ENCODE peak calls at places on chromosomes 4 and X, in seven cellular contexts. R, X, F, C, I, H and T are unnamed samples.

GRCh38 chr4:21864686-21865085 is 83.9 kb downstream of the KCNIP4 start:
- DNase-seq in R (no peak), X (no peak), F (no peak), C (no peak), I (no peak), H (no peak), T (no peak)

GRCh38 chr4:181966084-181966483 is 277.1 kb upstream of the TENM3 start:
- DNase-seq in R (no peak), X (peak), F (no peak), C (peak), I (no peak), H (no peak), T (peak)

GRCh38 chr4:128416921-128417320 is 129.3 kb upstream of the PGRMC2 start:
- DNase-seq in R (no peak), X (peak), F (no peak), C (no peak), I (no peak), H (no peak), T (no peak)

GRCh38 chr4:76430519-76431388 is 4.3 kb upstream of the SHROOM3 start:
- DNase-seq in R (peak), X (peak), F (peak), C (peak), I (peak), H (no peak), T (peak)

GRCh38 chrX:113954297-113954696 is 629.6 kb upstream of the HTR2C start:
- DNase-seq in R (no peak), X (no peak), F (no peak), C (no peak), I (no peak), H (no peak), T (no peak)

GRCh38 chrX:49282647-49283011 is 13.0 kb downstream of the PPP1R3F start:
- DNase-seq in R (no peak), X (peak), F (peak), C (peak), I (peak), H (no peak), T (no peak)

GRCh38 chr4:76931576-76932276 is 17.8 kb upstream of the SEPTIN11 start:
- DNase-seq in R (no peak), X (no peak), F (no peak), C (no peak), I (no peak), H (no peak), T (no peak)

GRCh38 chr4:128776794-128777216 is 32.7 kb upstream of the JADE1 start:
- DNase-seq in R (no peak), X (peak), F (peak), C (peak), I (no peak), H (peak), T (peak)

GRCh38 chr4:133147922-133148689 is 988 bp upstream of the PCDH10 start:
- DNase-seq in R (no peak), X (peak), F (no peak), C (peak), I (peak), H (peak), T (no peak)

GRCh38 chr4:55378617-55379467 is 16.9 kb upstream of the TMEM165 start:
- DNase-seq in R (peak), X (no peak), F (peak), C (no peak), I (no peak), H (no peak), T (peak)

GRCh38 chr4:3253808-3254207 is 4.8 kb downstream of the MSANTD1 start:
- DNase-seq in R (no peak), X (no peak), F (no peak), C (no peak), I (no peak), H (peak), T (no peak)

GRCh38 chr4:134201216-134202098 is at the start of gene PABPC4L:
- DNase-seq in R (peak), X (peak), F (peak), C (peak), I (peak), H (peak), T (no peak)

GRCh38 chr4:7941111-7942018 is 1.7 kb upstream of the AFAP1 start:
- DNase-seq in R (peak), X (no peak), F (peak), C (no peak), I (no peak), H (peak), T (no peak)

GRCh38 chrX:101274198-101274597 is 16.9 kb downstream of the TAF7L start:
- DNase-seq in R (no peak), X (no peak), F (no peak), C (no peak), I (no peak), H (no peak), T (no peak)

GRCh38 chr4:140924761-140925392 is 168.7 kb upstream of the TBC1D9 start:
- DNase-seq in R (no peak), X (no peak), F (no peak), C (no peak), I (no peak), H (no peak), T (no peak)

GRCh38 chr4:2798399-2799301 is 5.8 kb downstream of the SH3BP2 start:
- DNase-seq in R (no peak), X (no peak), F (peak), C (no peak), I (peak), H (peak), T (no peak)

GRCh38 chrX:12309040-12309732 is 170.9 kb downstream of the FRMPD4 start:
- DNase-seq in R (no peak), X (no peak), F (peak), C (no peak), I (no peak), H (no peak), T (no peak)

GRCh38 chr4:1252928-1253492 is 4.1 kb upstream of the CTBP1 start:
- DNase-seq in R (no peak), X (no peak), F (no peak), C (no peak), I (no peak), H (no peak), T (no peak)

GRCh38 chr4:84503495-84504437 is 4.7 kb upstream of the NKX6-1 start:
- DNase-seq in R (peak), X (peak), F (peak), C (peak), I (peak), H (no peak), T (peak)

GRCh38 chr4:74793757-74794340 is 474 bp downstream of the BTC start:
- DNase-seq in R (peak), X (peak), F (peak), C (peak), I (peak), H (peak), T (peak)

GRCh38 chr4:95091272-95091671 is 333.5 kb downstream of the BMPR1B start:
- DNase-seq in R (no peak), X (peak), F (peak), C (peak), I (peak), H (no peak), T (no peak)

GRCh38 chr4:118816538-118817177 is 19.3 kb downstream of the SEC24D start:
- DNase-seq in R (no peak), X (peak), F (peak), C (peak), I (no peak), H (no peak), T (peak)

GRCh38 chrX:34654939-34655338 is 2.1 kb downstream of the TMEM47 start:
- DNase-seq in R (no peak), X (peak), F (no peak), C (peak), I (peak), H (no peak), T (peak)

GRCh38 chr4:82515705-82516104 is 46.1 kb downstream of the TMEM150C start:
- DNase-seq in R (peak), X (peak), F (peak), C (peak), I (no peak), H (no peak), T (peak)

GRCh38 chr4:151641167-151641566 is 119.6 kb downstream of the GATB start:
- DNase-seq in R (no peak), X (peak), F (peak), C (peak), I (no peak), H (no peak), T (peak)

GRCh38 chr4:139301143-139301820 is at the start of gene NAA15:
- DNase-seq in R (peak), X (peak), F (peak), C (peak), I (peak), H (peak), T (peak)

GRCh38 chrX:154313147-154313546 is 17.6 kb downstream of the TKTL1 start:
- DNase-seq in R (no peak), X (no peak), F (no peak), C (no peak), I (no peak), H (no peak), T (no peak)

GRCh38 chr4:104488151-104488550 is 6.5 kb downstream of the CXXC4 start:
- DNase-seq in R (no peak), X (no peak), F (no peak), C (no peak), I (no peak), H (no peak), T (no peak)
- H3K4me3 ChIP-seq in R (no peak), X (no peak), F (no peak), C (no peak), I (peak), H (no peak), T (no peak)

GRCh38 chrX:122771933-122772332 is 412.1 kb upstream of the GRIA3 start:
- DNase-seq in R (no peak), X (no peak), F (no peak), C (no peak), I (no peak), H (no peak), T (no peak)

DNA sequence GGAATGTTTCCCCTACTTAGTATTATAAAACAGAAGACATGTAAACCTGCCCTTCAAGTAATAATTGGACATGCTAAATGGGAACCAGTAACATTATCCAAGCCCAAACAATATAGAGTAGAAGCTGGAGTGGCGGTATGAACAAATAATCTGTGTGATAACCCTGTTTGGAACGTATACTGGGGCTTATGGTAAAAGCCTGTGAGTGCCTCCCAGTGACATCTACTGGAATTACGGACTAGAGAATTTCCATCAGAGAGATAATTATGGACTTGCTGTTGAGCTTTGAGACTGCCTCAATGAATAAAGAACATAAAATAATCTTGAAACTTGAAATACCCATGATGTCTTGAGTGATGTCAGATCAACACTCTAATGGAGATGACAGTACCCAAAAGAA is 406.3 kb upstream of the GRIA3 start:
- DNase-seq in R (no peak), X (peak), F (peak), C (no peak), I (no peak), H (no peak), T (no peak)
- TF ChIP-seq CTCF in R (no peak), X (no peak), F (no peak), C (no peak), I (peak), H (no peak), T (peak)

GRCh38 chrX:129780441-129781105 is 824 bp downstream of the SASH3 start:
- DNase-seq in R (no peak), X (no peak), F (no peak), C (no peak), I (no peak), H (no peak), T (no peak)

GRCh38 chrX:129779747-129780146 is at the start of gene SASH3:
- DNase-seq in R (no peak), X (no peak), F (no peak), C (no peak), I (no peak), H (no peak), T (no peak)

GRCh38 chrX:129773649-129774458 is 5.9 kb upstream of the SASH3 start:
- DNase-seq in R (no peak), X (no peak), F (no peak), C (no peak), I (peak), H (no peak), T (no peak)

GRCh38 chrX:129779086-129779672 is 570 bp upstream of the SASH3 start:
- DNase-seq in R (no peak), X (no peak), F (no peak), C (no peak), I (no peak), H (no peak), T (no peak)

DNA sequence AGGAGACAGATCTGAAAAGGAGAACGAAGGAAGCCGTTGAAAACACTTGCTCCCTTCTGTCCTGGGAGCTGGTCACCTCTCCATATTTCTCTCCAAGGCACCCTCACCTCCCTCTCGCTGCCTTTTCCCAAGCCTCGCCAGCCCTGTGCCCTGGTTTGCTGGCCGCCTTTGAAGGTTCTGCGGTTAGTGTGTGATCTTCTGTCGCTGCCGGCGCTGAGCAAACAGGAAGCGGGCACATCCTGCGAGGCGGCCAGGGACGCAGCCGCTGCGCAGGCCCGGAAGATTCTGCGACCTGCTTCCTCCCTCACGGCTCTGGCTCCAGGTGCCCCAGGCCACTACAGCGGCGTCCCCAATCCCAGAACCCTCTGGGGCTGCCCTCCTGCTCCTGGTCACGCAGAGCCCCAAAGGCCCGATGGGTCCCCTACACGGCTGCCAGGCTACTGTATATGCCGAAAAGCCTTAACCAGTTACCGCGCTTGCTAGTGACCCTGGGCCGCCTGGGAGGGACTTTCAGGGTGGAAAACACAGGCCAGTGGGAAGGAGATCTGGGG is 2.5 kb upstream of the SASH3 start:
- DNase-seq in R (peak), X (no peak), F (peak), C (no peak), I (no peak), H (no peak), T (no peak)
- H3K4me3 ChIP-seq in R (no peak), X (no peak), F (no peak), C (no peak), I (no peak), H (no peak), T (no peak)

DNA sequence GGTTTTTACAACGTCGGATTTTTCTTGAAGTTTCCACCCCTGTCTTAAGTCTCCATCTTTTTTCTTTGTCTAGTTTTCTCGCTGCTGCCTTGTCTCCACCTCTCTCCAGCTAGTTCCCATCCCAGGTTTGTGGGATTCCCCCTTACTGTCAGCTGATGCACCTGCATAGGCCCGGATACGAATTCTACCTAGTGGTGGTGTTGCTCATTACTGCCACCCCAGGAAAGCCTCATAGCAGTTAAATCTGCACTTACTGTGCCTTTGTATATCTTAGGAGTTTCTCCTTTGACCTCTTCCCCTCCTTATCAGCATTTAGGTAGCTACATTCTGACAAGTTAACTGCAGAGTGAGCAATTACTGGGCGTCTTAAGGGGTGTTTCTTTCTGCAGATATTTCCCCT is 1693.1 kb upstream of the TENM3 start:
- DNase-seq in R (no peak), X (no peak), F (no peak), C (no peak), I (no peak), H (no peak), T (no peak)
- TF ChIP-seq CTCF in R (no peak), X (no peak), F (no peak), C (no peak), I (no peak), H (no peak), T (no peak)

GRCh38 chrX:71912156-71912555 is 1.5 kb downstream of the NHSL2 start:
- DNase-seq in R (no peak), X (no peak), F (no peak), C (no peak), I (peak), H (no peak), T (no peak)
- H3K4me3 ChIP-seq in R (no peak), X (no peak), F (no peak), C (no peak), I (peak), H (no peak), T (no peak)

DNA sequence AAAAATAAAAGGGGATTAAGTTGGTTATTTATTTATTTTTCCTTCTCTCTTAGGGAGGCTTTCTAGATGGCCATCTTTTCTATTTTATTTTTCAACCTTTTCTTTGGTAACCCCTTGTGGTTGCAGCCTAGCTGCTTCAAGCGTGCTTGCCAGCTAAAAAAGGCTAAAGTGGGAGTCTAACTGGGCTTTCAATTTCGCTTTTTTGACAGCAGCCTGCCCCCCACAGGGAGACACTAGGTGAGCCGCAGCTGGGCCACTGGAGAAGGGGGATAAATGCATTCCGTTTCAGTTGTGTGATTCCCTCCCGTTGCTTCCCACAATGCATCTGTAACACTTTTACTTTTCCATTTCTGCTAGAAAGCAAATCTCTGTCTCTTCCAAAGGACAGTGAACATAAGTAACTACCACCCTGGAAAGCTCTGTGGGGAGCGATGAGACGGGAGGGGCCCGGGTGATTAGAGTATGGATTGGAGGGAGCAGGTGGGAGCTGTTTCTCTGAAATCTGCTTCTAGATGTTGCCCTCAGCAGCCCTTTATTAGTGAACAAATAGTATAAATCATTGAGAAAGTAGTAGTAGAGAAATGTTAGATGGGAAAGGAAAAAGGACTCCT is 86.2 kb upstream of the RAPGEF2 start:
- DNase-seq in R (no peak), X (peak), F (no peak), C (peak), I (peak), H (no peak), T (no peak)
- TF ChIP-seq CTCF in R (no peak), X (no peak), F (no peak), C (no peak), I (peak), H (no peak), T (no peak)